ENCODE peak calls at places on chromosome 18, in eight cellular contexts. L, Z, V, D, E, T, J and X are unnamed samples.

GRCh38 chr18:11883153-11883552 is 25.0 kb downstream of the MPPE1 start:
- DNase-seq in D (no peak), E (no peak), L (no peak), Z (no peak), T (no peak), J (no peak), V (no peak), X (no peak)

GRCh38 chr18:39485696-39486095 is 1920.1 kb upstream of the CELF4 start:
- DNase-seq in J (no peak), Z (no peak), L (no peak), T (no peak), D (no peak), V (no peak), E (no peak), X (no peak)

GRCh38 chr18:48547456-48548403 is 8.9 kb downstream of the CTIF start:
- DNase-seq in J (peak), D (no peak), Z (peak), E (no peak), L (no peak), T (no peak), V (no peak), X (no peak)

GRCh38 chr18:35695803-35696202 is 114.3 kb downstream of the GALNT1 start:
- DNase-seq in L (peak), T (peak), E (peak), D (peak), V (no peak), Z (peak), J (no peak), X (peak)

GRCh38 chr18:30985753-30986152 is 56.8 kb downstream of the DSC3 start:
- DNase-seq in J (no peak), T (no peak), V (no peak), Z (no peak), D (no peak), E (no peak), L (no peak), X (no peak)

GRCh38 chr18:71012789-71013188 is 723.9 kb downstream of the SOCS6 start:
- DNase-seq in Z (no peak), L (no peak), T (no peak), V (no peak), D (no peak), J (no peak), E (no peak), X (no peak)

GRCh38 chr18:79798999-79799370 is 1.2 kb downstream of the KCNG2 start:
- DNase-seq in T (no peak), Z (no peak), D (no peak), V (no peak), E (no peak), J (no peak), L (no peak), X (no peak)

GRCh38 chr18:67735506-67735905 is 219.0 kb upstream of the DSEL start:
- DNase-seq in T (no peak), J (no peak), D (no peak), V (no peak), Z (no peak), L (no peak), E (no peak), X (no peak)

GRCh38 chr18:57434536-57435494 is at the start of gene ONECUT2:
- DNase-seq in D (peak), Z (peak), J (peak), L (peak), T (peak), E (peak), V (peak), X (peak)

GRCh38 chr18:38576915-38577314 is 1011.3 kb upstream of the CELF4 start:
- DNase-seq in T (no peak), L (no peak), D (no peak), E (no peak), V (no peak), J (no peak), Z (no peak), X (no peak)

GRCh38 chr18:63681449-63682381 is 20.0 kb upstream of the SERPINB3 start:
- DNase-seq in D (peak), T (no peak), L (no peak), V (peak), J (no peak), Z (no peak), E (no peak), X (no peak)

GRCh38 chr18:31954349-31954748 is 11.4 kb upstream of the TRAPPC8 start:
- DNase-seq in T (no peak), J (peak), E (no peak), Z (no peak), V (no peak), L (no peak), D (no peak), X (no peak)

GRCh38 chr18:9708882-9709877 is 1.1 kb downstream of the RAB31 start:
- DNase-seq in E (no peak), J (peak), D (no peak), Z (no peak), L (no peak), V (no peak), T (no peak), X (no peak)

GRCh38 chr18:21910906-21911305 is 170.3 kb downstream of the MIB1 start:
- DNase-seq in T (no peak), L (no peak), J (no peak), Z (no peak), V (no peak), E (no peak), D (no peak), X (no peak)

GRCh38 chr18:57954928-57955327 is 89.1 kb upstream of the NEDD4L start:
- DNase-seq in J (no peak), D (no peak), L (no peak), Z (no peak), T (no peak), V (no peak), E (no peak), X (no peak)

GRCh38 chr18:43932140-43932539 is 654.9 kb upstream of the SYT4 start:
- DNase-seq in E (no peak), T (no peak), J (no peak), L (no peak), D (peak), Z (no peak), V (no peak), X (no peak)

GRCh38 chr18:28365406-28365805 is 188.5 kb upstream of the CDH2 start:
- DNase-seq in E (no peak), J (peak), Z (peak), L (no peak), D (no peak), T (no peak), V (peak), X (no peak)

GRCh38 chr18:56550121-56550520 is 88.3 kb downstream of the TXNL1 start:
- DNase-seq in J (no peak), E (no peak), V (no peak), Z (no peak), L (no peak), D (no peak), T (no peak), X (no peak)

GRCh38 chr18:7117390-7118355 is at the start of gene LAMA1:
- DNase-seq in T (no peak), D (no peak), E (peak), L (no peak), Z (peak), V (no peak), J (peak), X (no peak)

GRCh38 chr18:8212893-8213805 is 396.1 kb upstream of the RAB12 start:
- DNase-seq in L (no peak), Z (no peak), T (no peak), J (peak), V (no peak), E (no peak), D (no peak), X (no peak)

GRCh38 chr18:57748770-57749603 is 54.1 kb downstream of the ATP8B1 start:
- DNase-seq in T (no peak), L (no peak), D (no peak), V (peak), J (no peak), E (no peak), Z (peak), X (no peak)

GRCh38 chr18:7002107-7002506 is 115.5 kb downstream of the LAMA1 start:
- DNase-seq in J (no peak), T (no peak), E (no peak), Z (no peak), V (peak), D (no peak), L (no peak), X (no peak)

GRCh38 chr18:70672581-70672980 is 383.7 kb downstream of the SOCS6 start:
- DNase-seq in V (no peak), Z (no peak), E (no peak), J (no peak), L (no peak), D (no peak), T (no peak), X (no peak)

GRCh38 chr18:65017372-65017760 is 733.4 kb upstream of the CDH7 start:
- DNase-seq in T (no peak), V (no peak), J (no peak), Z (no peak), L (no peak), D (no peak), E (no peak), X (no peak)

GRCh38 chr18:46842583-46842982 is 74.7 kb downstream of the PIAS2 start:
- DNase-seq in E (no peak), T (no peak), L (no peak), Z (no peak), D (no peak), J (no peak), V (no peak), X (no peak)

GRCh38 chr18:36287653-36288052 is 9.9 kb upstream of the FHOD3 start:
- DNase-seq in E (no peak), Z (no peak), T (no peak), V (no peak), J (no peak), D (no peak), L (no peak), X (no peak)

GRCh38 chr18:11859282-11859797 is 8.1 kb downstream of the CHMP1B start:
- DNase-seq in J (no peak), L (no peak), T (no peak), V (no peak), D (no peak), Z (no peak), E (no peak), X (no peak)

GRCh38 chr18:8696749-8697211 is 8.6 kb upstream of the MTCL1 start:
- DNase-seq in D (no peak), E (peak), T (peak), V (peak), L (no peak), J (peak), Z (peak), X (no peak)

GRCh38 chr18:62569081-62569480 is 46.3 kb downstream of the ZCCHC2 start:
- DNase-seq in D (no peak), J (no peak), V (no peak), T (no peak), Z (no peak), L (no peak), E (no peak), X (no peak)

GRCh38 chr18:63040788-63041410 is 278.7 kb downstream of the BCL2 start:
- DNase-seq in T (no peak), E (no peak), V (no peak), J (no peak), L (no peak), Z (no peak), D (no peak), X (no peak)

GRCh38 chr18:50994031-50994430 is 26.2 kb downstream of the ELAC1 start:
- DNase-seq in J (no peak), Z (no peak), L (no peak), D (no peak), E (no peak), T (no peak), V (no peak), X (no peak)

GRCh38 chr18:62514570-62514969 is 8.3 kb upstream of the ZCCHC2 start:
- DNase-seq in L (no peak), Z (no peak), E (no peak), T (no peak), D (no peak), J (no peak), V (no peak), X (no peak)

GRCh38 chr18:54717673-54718435 is 110.4 kb upstream of the RAB27B start:
- DNase-seq in Z (no peak), E (no peak), D (peak), T (peak), J (no peak), L (peak), V (peak), X (peak)

GRCh38 chr18:318791-319291 is 51.0 kb upstream of the THOC1 start:
- DNase-seq in D (no peak), E (no peak), T (no peak), L (no peak), V (no peak), J (no peak), Z (no peak), X (no peak)

GRCh38 chr18:58139627-58140026 is 95.6 kb downstream of the NEDD4L start:
- DNase-seq in Z (no peak), J (no peak), D (no peak), L (no peak), T (no peak), E (no peak), V (no peak), X (no peak)

GRCh38 chr18:54296017-54296416 is 26.7 kb downstream of the POLI start:
- DNase-seq in D (no peak), Z (no peak), E (no peak), V (no peak), L (no peak), T (no peak), J (no peak), X (no peak)

GRCh38 chr18:53771664-53772063 is 452.8 kb downstream of the MBD2 start:
- DNase-seq in J (no peak), D (peak), T (no peak), Z (no peak), L (no peak), E (no peak), V (no peak), X (no peak)